ENCODE peak calls at places on chromosome 9, in six cellular contexts. L is activated CD4-positive, alpha-beta T cell treated with anti-CD3 and anti-CD28 coated beads, Interleukin-2, amount 50 U/mL, for 1 hour; W is activated effector memory CD4-positive, alpha-beta T cell treated with Interleukin-2 at 50 U/mL for 16 hours; M is foreskin melanocyte; B is NCI-H345; R is dorsolateral prefrontal cortex. D is an unnamed sample.

GRCh38 chr9:136237486-136238341 is 7.9 kb downstream of the QSOX2 start:
- DNase-seq in M (no peak), W (no peak), B (no peak), L (no peak), R (no peak), D (no peak)

GRCh38 chr9:74824654-74825053 is 63.1 kb downstream of the TRPM6 start:
- DNase-seq in M (peak; percentile 11), L (no peak), W (no peak), B (no peak), R (no peak), D (no peak)

GRCh38 chr9:91443321-91443993 is 19.8 kb upstream of the NFIL3 start:
- DNase-seq in L (no peak), W (no peak), R (no peak), M (no peak), B (no peak), D (no peak)

GRCh38 chr9:110797611-110798010 is 129.0 kb downstream of the MUSK start:
- DNase-seq in B (no peak), M (no peak), R (no peak), W (no peak), L (no peak), D (no peak)

GRCh38 chr9:136059321-136059791 is 35.7 kb downstream of the NACC2 start:
- DNase-seq in M (no peak), L (no peak), W (no peak), B (no peak), R (no peak), D (no peak)

GRCh38 chr9:89095755-89096154 is 82.9 kb downstream of the SHC3 start:
- DNase-seq in R (peak; percentile 32), L (no peak), B (no peak), M (peak; percentile 4), W (no peak), D (no peak)

GRCh38 chr9:88814521-88815101 is 176.7 kb upstream of the S1PR3 start:
- DNase-seq in B (no peak), M (no peak), L (no peak), W (no peak), R (peak; percentile 54), D (no peak)

GRCh38 chr9:131677445-131678180 is 62.3 kb downstream of the RAPGEF1 start:
- DNase-seq in M (peak; percentile 90), W (no peak), R (no peak), L (no peak), B (no peak), D (no peak)

GRCh38 chr9:37904647-37905505 is 949 bp upstream of the SLC25A51 start:
- DNase-seq in B (no peak), M (no peak), W (no peak), L (no peak), R (no peak), D (no peak)

GRCh38 chr9:109721021-109721420 is 59.0 kb upstream of the PALM2AKAP2 start:
- DNase-seq in B (no peak), L (no peak), M (no peak), W (no peak), R (no peak), D (no peak)

GRCh38 chr9:107239474-107239873 is 43.6 kb upstream of the RAD23B start:
- DNase-seq in W (no peak), B (no peak), M (peak; percentile 70), L (no peak), R (no peak), D (no peak)

GRCh38 chr9:133371261-133371711 is 4.6 kb downstream of the SURF4 start:
- DNase-seq in R (no peak), W (peak; percentile 62), L (peak; percentile 65), B (no peak), M (no peak), D (no peak)

GRCh38 chr9:34620061-34620994 is at the start of gene DCTN3:
- DNase-seq in R (peak; percentile 95), B (peak; percentile 98), M (peak; percentile 90), L (peak; percentile 88), W (peak; percentile 87), D (peak; percentile 95)

GRCh38 chr9:18743976-18744375 is 270.0 kb downstream of the ADAMTSL1 start:
- DNase-seq in R (no peak), W (no peak), L (no peak), M (no peak), B (no peak), D (no peak)

GRCh38 chr9:36868591-36869282 is 165.3 kb downstream of the PAX5 start:
- DNase-seq in B (no peak), M (no peak), R (no peak), W (no peak), L (no peak), D (no peak)

GRCh38 chr9:133712221-133713100 is 25.7 kb downstream of the SARDH start:
- DNase-seq in R (no peak), B (no peak), L (no peak), W (no peak), M (no peak), D (no peak)

GRCh38 chr9:113369583-113370140 is 7.1 kb downstream of the HDHD3 start:
- DNase-seq in L (no peak), R (no peak), B (no peak), W (no peak), M (no peak), D (no peak)

GRCh38 chr9:14096182-14096922 is 217.6 kb downstream of the NFIB start:
- DNase-seq in W (no peak), R (no peak), B (peak; percentile 85), M (peak; percentile 16), L (no peak), D (no peak)

GRCh38 chr9:130662927-130663257 is 1.5 kb upstream of the PRDM12 start:
- DNase-seq in R (no peak), W (no peak), M (no peak), B (no peak), L (no peak), D (peak; percentile 49)

GRCh38 chr9:33270146-33270545 is 5.3 kb downstream of the CHMP5 start:
- DNase-seq in B (no peak), R (no peak), L (no peak), W (no peak), M (no peak), D (no peak)

GRCh38 chr9:98935064-98935463 is 8.6 kb upstream of the COL15A1 start:
- DNase-seq in R (no peak), W (no peak), B (no peak), M (no peak), L (no peak), D (no peak)

GRCh38 chr9:95495988-95496387 is 20.8 kb downstream of the PTCH1 start:
- DNase-seq in L (no peak), W (no peak), R (no peak), B (no peak), M (no peak), D (no peak)

GRCh38 chr9:134301387-134302129 is 24.7 kb upstream of the RXRA start:
- DNase-seq in M (no peak), R (no peak), W (peak; percentile 60), L (peak; percentile 28), B (no peak), D (no peak)

GRCh38 chr9:91991621-91992435 is 41.8 kb upstream of the ROR2 start:
- DNase-seq in M (no peak), L (no peak), W (no peak), R (no peak), B (no peak), D (no peak)

GRCh38 chr9:114898741-114899140 is 31.6 kb downstream of the TNFSF8 start:
- DNase-seq in R (no peak), W (peak; percentile 81), B (no peak), L (peak; percentile 74), M (no peak), D (no peak)

GRCh38 chr9:19379283-19379682 is 753 bp downstream of the RPS6 start:
- DNase-seq in B (no peak), W (no peak), L (no peak), R (no peak), M (no peak), D (no peak)

GRCh38 chr9:68947842-68948569 is 65.9 kb downstream of the PRKACG start:
- DNase-seq in B (no peak), M (no peak), R (no peak), W (no peak), L (no peak), D (no peak)

GRCh38 chr9:123326662-123327093 is 29.3 kb upstream of the CRB2 start:
- DNase-seq in R (no peak), W (no peak), M (no peak), B (no peak), L (no peak), D (peak; percentile 59)

GRCh38 chr9:30575691-30576090 is 1808.8 kb upstream of the ACO1 start:
- DNase-seq in W (no peak), R (no peak), L (no peak), B (no peak), M (no peak), D (peak; percentile 26)

GRCh38 chr9:114336157-114336556 is 6.5 kb downstream of the ORM2 start:
- DNase-seq in M (no peak), R (no peak), B (no peak), L (no peak), W (no peak), D (no peak)

GRCh38 chr9:89522261-89522978 is 24.5 kb upstream of the SEMA4D start:
- DNase-seq in M (no peak), L (peak; percentile 65), B (no peak), W (peak; percentile 70), R (no peak), D (no peak)

GRCh38 chr9:125906144-125906543 is 159.0 kb downstream of the PBX3 start:
- DNase-seq in L (no peak), W (no peak), B (no peak), M (peak; percentile 62), R (no peak), D (no peak)

GRCh38 chr9:3677541-3677940 is 151.7 kb upstream of the RFX3 start:
- DNase-seq in M (peak; percentile 82), B (no peak), R (no peak), L (no peak), W (no peak), D (no peak)

GRCh38 chr9:96420468-96421219 is 2.5 kb upstream of the ZNF367 start:
- DNase-seq in B (peak; percentile 15), L (no peak), M (peak; percentile 98), R (no peak), W (no peak), D (peak; percentile 71)

GRCh38 chr9:98502311-98502975 is 206.3 kb downstream of the GABBR2 start:
- DNase-seq in B (no peak), L (no peak), M (no peak), R (no peak), W (no peak), D (peak; percentile 24)

GRCh38 chr9:130715270-130716077 is 21.9 kb downstream of the EXOSC2 start:
- DNase-seq in R (no peak), M (no peak), L (no peak), W (no peak), B (no peak), D (no peak)

GRCh38 chr9:22990349-22990748 is 543.7 kb downstream of the DMRTA1 start:
- DNase-seq in W (no peak), B (no peak), M (no peak), R (no peak), L (no peak), D (no peak)

GRCh38 chr9:105328872-105329728 is 84.6 kb downstream of the SLC44A1 start:
- DNase-seq in M (no peak), L (no peak), R (peak; percentile 37), B (no peak), W (no peak), D (no peak)

GRCh38 chr9:33128570-33128969 is 38.6 kb downstream of the B4GALT1 start:
- DNase-seq in B (no peak), R (no peak), W (no peak), M (no peak), L (no peak), D (no peak)

GRCh38 chr9:7970666-7971335 is 171.2 kb upstream of the DMAC1 start:
- DNase-seq in L (no peak), M (no peak), R (no peak), W (no peak), B (no peak), D (no peak)

D was measured in H9.